ENCODE peak calls at places on chromosomes 6 and 20, in nine cellular contexts. L is transverse colon, E is GM12878, V is body of pancreas, B is lower lobe of right lung, R is left ventricle myocardium inferior, K is tibial nerve, X is suprapubic skin, Y is Caco-2. M is an unnamed sample. For H3K4me1, the result is how much of the 10 kb centered on the place peaks cover.

GRCh38 chr6:3518356-3518841 is 61.5 kb upstream of the SLC22A23 start:
- DNase-seq in L (peak), E (no peak), V (no peak), B (no peak), R (no peak), K (no peak), X (peak), Y (no peak), M (peak)

GRCh38 chr6:150394886-150395285 is 26.1 kb downstream of the IYD start:
- DNase-seq in L (no peak), E (no peak), V (no peak), B (no peak), R (no peak), K (no peak), X (no peak), Y (no peak), M (no peak)

GRCh38 chr6:141829566-141829965 is 303.2 kb upstream of the GJE1 start:
- DNase-seq in L (no peak), E (no peak), V (no peak), B (no peak), R (no peak), K (no peak), X (no peak), Y (no peak), M (no peak)

GRCh38 chr6:129440691-129441090 is 269.3 kb downstream of the ARHGAP18 start:
- DNase-seq in L (no peak), E (no peak), V (no peak), B (no peak), R (no peak), K (no peak), X (no peak), Y (peak), M (peak)

GRCh38 chr6:77015350-77015749 is 447.9 kb downstream of the HTR1B start:
- DNase-seq in L (no peak), E (no peak), V (no peak), B (no peak), R (no peak), K (no peak), X (no peak), Y (no peak), M (no peak)

GRCh38 chr6:35718911-35719381 is 17.9 kb upstream of the ARMC12 start:
- DNase-seq in L (no peak), E (no peak), V (no peak), B (no peak), R (no peak), K (no peak), X (peak), Y (no peak), M (no peak)

GRCh38 chr6:17018425-17018824 is 83.4 kb upstream of the STMND1 start:
- DNase-seq in L (no peak), E (no peak), V (no peak), B (no peak), R (no peak), K (no peak), X (no peak), Y (no peak), M (no peak)

GRCh38 chr6:35436071-35436865 is 15.9 kb upstream of the FANCE start:
- DNase-seq in L (no peak), E (no peak), V (no peak), B (no peak), R (no peak), K (no peak), X (no peak), Y (no peak), M (no peak)

GRCh38 chr6:107763959-107764358 is 60.2 kb downstream of the SCML4 start:
- DNase-seq in L (no peak), E (no peak), V (no peak), B (no peak), R (no peak), K (no peak), X (no peak), Y (no peak), M (peak)

GRCh38 chr6:125439512-125439911 is 137.7 kb upstream of the HDDC2 start:
- DNase-seq in L (no peak), E (no peak), V (no peak), B (no peak), R (no peak), K (no peak), X (no peak), Y (no peak), M (no peak)

GRCh38 chr6:160667854-160668481 is 3.9 kb upstream of the LPA start:
- DNase-seq in L (no peak), E (peak), V (peak), B (no peak), R (no peak), K (no peak), X (no peak), Y (peak), M (no peak)

GRCh38 chr6:163532526-163533078 is 118.1 kb downstream of the QKI start:
- DNase-seq in L (no peak), E (no peak), V (no peak), B (no peak), R (no peak), K (no peak), X (no peak), Y (no peak), M (no peak)
- H3K4me1 ChIP-seq in L (under half), E (under half), V (half or more), B (half or more), R (half or more), K (half or more), X (half or more), Y (under half), M (half or more)

DNA sequence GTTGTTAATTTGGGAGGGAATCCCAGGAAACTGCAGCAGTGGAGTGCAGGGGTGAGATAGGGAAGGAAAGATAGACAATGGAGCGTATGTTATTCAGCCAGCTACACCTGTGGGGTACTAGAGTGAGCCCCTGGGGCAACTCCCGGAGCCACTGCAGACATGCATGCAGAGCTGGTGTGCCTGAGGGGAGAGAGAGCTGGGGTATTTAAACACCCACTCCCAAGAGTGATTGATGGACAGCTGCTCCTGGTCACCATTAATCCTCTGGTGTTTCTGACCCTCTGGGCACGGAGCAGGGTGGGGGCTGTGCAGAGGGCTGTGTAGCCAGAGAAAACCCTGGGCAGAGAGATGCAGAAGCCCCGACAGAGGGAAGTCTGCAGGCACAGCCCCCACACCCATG is 146.7 kb upstream of the CDH4 start:
- DNase-seq in L (no peak), E (no peak), V (no peak), B (no peak), R (no peak), K (no peak), X (no peak), Y (no peak), M (no peak)
- H3K4me1 ChIP-seq in L (under half), E (under half), V (under half), B (under half), R (under half), K (under half), X (under half), Y (under half), M (under half)

GRCh38 chr6:167408235-167408869 is 83.5 kb downstream of the TTLL2 start:
- DNase-seq in L (no peak), E (no peak), V (no peak), B (no peak), R (no peak), K (no peak), X (no peak), Y (no peak), M (no peak)
- H3K4me1 ChIP-seq in L (under half), E (under half), V (under half), B (under half), R (under half), K (under half), X (under half), Y (under half), M (under half)

DNA sequence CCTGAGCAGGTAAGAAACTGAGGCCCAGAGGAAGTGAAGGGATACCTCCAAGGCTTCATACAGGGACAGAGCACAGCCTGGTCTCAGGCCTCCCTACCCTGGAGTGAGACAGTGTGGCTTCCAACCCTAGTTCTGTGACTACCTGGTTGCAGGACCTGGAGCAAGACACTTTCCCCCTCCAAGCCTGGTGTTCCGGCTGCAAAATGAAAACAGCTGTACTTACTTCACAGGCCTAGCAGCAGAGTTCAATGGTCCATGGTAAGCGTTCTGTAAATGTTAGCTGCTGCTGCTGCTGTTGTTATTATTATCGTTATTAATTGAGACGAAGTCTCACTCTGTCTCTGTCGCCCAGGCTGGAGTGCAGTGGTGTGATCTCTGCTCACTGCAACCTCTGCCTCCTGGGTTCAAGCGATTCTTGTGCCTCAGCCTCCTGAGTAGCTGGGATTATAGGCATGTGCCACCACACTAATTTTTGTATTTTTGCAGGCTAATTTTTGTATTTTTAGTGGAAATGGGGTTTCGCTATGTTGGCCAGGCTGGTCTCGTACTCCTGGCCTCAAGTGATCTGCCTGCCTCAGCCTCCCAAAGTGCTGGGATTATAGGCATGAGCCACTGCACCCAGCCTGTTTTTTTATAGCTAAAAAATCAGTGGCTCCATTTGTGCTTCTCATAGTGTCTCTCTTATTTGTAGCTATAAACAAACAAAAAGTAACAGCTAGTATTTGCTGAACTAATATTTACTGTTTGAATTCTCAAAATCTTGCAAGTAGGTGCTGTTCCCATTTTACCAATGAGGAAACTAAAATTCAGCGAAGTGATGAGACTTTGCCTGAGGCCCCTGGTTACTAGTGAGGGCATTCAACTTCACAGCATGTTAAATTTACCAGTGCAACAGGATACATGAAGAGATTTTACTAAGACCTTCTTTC is 41.9 kb downstream of the COX4I2 start:
- DNase-seq in L (no peak), E (no peak), V (no peak), B (no peak), R (no peak), K (no peak), X (no peak), Y (no peak), M (no peak)
- H3K4me1 ChIP-seq in L (under half), E (under half), V (half or more), B (half or more), R (half or more), K (under half), X (half or more), Y (half or more), M (half or more)

GRCh38 chr6:90914312-90914711 is 327.4 kb upstream of the MAP3K7 start:
- DNase-seq in L (no peak), E (no peak), V (no peak), B (no peak), R (no peak), K (no peak), X (no peak), Y (no peak), M (no peak)

GRCh38 chr6:90915224-90915915 is 328.5 kb upstream of the MAP3K7 start:
- DNase-seq in L (no peak), E (no peak), V (no peak), B (no peak), R (no peak), K (no peak), X (no peak), Y (no peak), M (no peak)

GRCh38 chr6:90917371-90917770 is 330.5 kb upstream of the MAP3K7 start:
- DNase-seq in L (no peak), E (no peak), V (no peak), B (no peak), R (no peak), K (no peak), X (no peak), Y (no peak), M (no peak)

GRCh38 chr6:90907931-90908655 is 321.2 kb upstream of the MAP3K7 start:
- DNase-seq in L (no peak), E (no peak), V (no peak), B (no peak), R (no peak), K (no peak), X (no peak), Y (no peak), M (no peak)

DNA sequence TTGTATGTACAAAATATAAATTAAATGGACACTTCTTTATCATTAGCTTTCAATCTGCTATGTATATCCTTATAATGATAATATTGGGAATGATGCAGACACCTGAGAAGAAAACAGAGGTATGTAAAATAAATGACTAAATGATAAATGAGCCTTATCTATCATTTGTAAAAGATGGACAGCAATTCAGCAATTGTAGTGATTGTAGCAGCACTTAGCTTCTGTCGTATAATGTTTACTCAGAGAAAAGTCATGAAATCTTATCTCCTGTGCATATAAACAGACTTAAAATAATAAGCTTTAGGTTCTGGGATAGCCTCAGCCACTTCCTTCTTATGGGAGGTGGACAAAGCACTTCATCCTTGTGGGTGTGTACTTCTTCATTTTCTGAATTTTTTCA is 324.7 kb upstream of the MAP3K7 start:
- DNase-seq in L (no peak), E (no peak), V (no peak), B (no peak), R (no peak), K (no peak), X (no peak), Y (no peak), M (no peak)
- H3K4me1 ChIP-seq in L (under half), E (under half), V (under half), B (under half), R (under half), K (under half), X (under half), Y (under half), M (under half)

GRCh38 chr6:34194770-34195169 is 41.9 kb upstream of the HMGA1 start:
- DNase-seq in L (no peak), E (no peak), V (no peak), B (no peak), R (no peak), K (no peak), X (no peak), Y (no peak), M (no peak)
- H3K4me1 ChIP-seq in L (under half), E (under half), V (under half), B (under half), R (under half), K (under half), X (under half), Y (under half), M (under half)

GRCh38 chr6:170480045-170480714 is 72.9 kb downstream of the PSMB1 start:
- DNase-seq in L (no peak), E (no peak), V (peak), B (no peak), R (peak), K (no peak), X (no peak), Y (peak), M (peak)
- H3K4me1 ChIP-seq in L (under half), E (under half), V (under half), B (under half), R (under half), K (under half), X (under half), Y (under half), M (under half)

DNA sequence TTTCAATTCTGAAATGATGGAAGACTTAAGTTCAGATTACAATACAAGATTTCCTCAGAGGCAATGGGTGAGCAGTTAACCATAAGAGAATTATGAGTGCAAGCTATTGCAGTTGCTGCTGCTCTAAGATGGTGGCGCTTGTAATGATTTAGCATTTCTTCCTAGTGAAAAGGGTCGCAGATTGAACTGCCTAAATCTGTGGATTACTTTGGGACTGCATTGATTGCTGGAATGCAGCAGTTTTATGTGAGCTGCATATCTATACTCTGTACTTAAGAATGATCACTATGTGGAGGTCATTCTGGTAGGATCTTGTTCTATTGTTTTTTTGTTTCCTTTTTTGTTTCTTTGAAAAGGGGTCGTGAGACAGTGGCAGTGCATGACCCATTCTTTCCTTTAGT is 5.3 kb downstream of the SCAF8 start:
- DNase-seq in L (no peak), E (no peak), V (no peak), B (no peak), R (no peak), K (no peak), X (no peak), Y (no peak), M (peak)
- H3K4me1 ChIP-seq in L (under half), E (under half), V (half or more), B (half or more), R (half or more), K (half or more), X (half or more), Y (under half), M (under half)

DNA sequence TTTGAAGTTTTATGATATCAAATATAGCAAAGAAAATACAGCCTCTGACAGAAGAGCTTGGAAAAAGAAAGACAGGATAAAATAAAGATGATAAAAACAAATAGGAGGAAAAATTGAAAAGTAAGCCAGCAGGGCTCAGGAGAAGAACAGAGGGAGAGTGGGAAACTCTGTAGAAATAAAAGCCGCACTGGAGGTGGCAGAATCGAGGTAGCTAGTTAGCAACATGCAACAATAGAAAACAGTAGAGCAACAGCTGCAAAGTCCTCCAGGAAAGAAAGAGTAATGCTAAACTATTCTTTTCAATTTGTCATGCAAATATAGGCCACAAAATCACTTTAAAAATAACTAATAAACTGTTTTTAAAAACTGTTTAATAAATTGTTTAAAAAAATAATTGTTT is 28.8 kb downstream of the HBS1L start:
- DNase-seq in L (no peak), E (no peak), V (no peak), B (no peak), R (no peak), K (no peak), X (no peak), Y (no peak), M (no peak)
- H3K4me1 ChIP-seq in L (under half), E (under half), V (under half), B (under half), R (under half), K (under half), X (under half), Y (under half), M (under half)

GRCh38 chr20:535958-536357 is 7.6 kb downstream of the CSNK2A1 start:
- DNase-seq in L (peak), E (no peak), V (peak), B (no peak), R (no peak), K (no peak), X (no peak), Y (no peak), M (no peak)

GRCh38 chr20:536426-537012 is 7.1 kb downstream of the CSNK2A1 start:
- DNase-seq in L (no peak), E (no peak), V (no peak), B (no peak), R (no peak), K (no peak), X (no peak), Y (no peak), M (no peak)

GRCh38 chr20:539236-539635 is 4.4 kb downstream of the CSNK2A1 start:
- DNase-seq in L (no peak), E (no peak), V (no peak), B (no peak), R (no peak), K (no peak), X (no peak), Y (no peak), M (no peak)

GRCh38 chr20:539848-540247 is 3.7 kb downstream of the CSNK2A1 start:
- DNase-seq in L (no peak), E (no peak), V (peak), B (no peak), R (no peak), K (peak), X (no peak), Y (no peak), M (peak)

DNA sequence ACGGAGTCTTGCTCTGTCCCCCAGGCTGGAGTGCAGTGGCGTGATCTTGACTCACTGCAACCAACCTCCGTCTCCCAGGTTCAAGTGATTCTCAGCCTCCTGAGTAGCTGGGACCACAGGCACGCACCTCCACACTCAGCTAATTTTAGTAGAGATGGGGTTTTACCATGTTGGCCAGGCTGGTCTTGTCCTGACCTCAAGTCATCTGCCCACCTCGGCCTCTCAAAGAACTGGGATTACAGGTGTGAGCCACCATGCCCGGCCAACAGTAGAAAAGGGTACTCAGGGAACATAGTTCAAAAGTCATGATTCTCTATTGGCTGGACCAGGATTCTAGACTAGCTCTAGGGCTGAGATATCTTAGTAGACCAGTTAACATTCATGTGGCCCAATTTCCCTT is 5.6 kb downstream of the CSNK2A1 start:
- DNase-seq in L (no peak), E (no peak), V (no peak), B (no peak), R (no peak), K (no peak), X (no peak), Y (no peak), M (no peak)
- H3K4me1 ChIP-seq in L (under half), E (under half), V (half or more), B (half or more), R (half or more), K (under half), X (half or more), Y (under half), M (under half)

M was measured in cardiac muscle cell.